ENCODE peak calls at places on chromosomes 3 and 15, in five cellular contexts. One of them, this sample, is unnamed.

GRCh38 chr15:90362936-90363212 is 10.8 kb downstream of the ZNF774 start:
- DNase-seq in right cardiac atrium: no peak
- DNase-seq in neural progenitor cell: no peak
- DNase-seq in CD8-positive, alpha-beta T cell: no peak
- DNase-seq in body of pancreas: no peak
- DNase-seq in this sample: peak

GRCh38 chr15:73800662-73801345 is 47.7 kb upstream of the INSYN1 start:
- DNase-seq in neural progenitor cell: no peak
- DNase-seq in CD8-positive, alpha-beta T cell: no peak
- DNase-seq in right cardiac atrium: peak
- DNase-seq in body of pancreas: no peak
- DNase-seq in this sample: peak

GRCh38 chr15:80175436-80175835 is 22.6 kb downstream of the FAH start:
- DNase-seq in CD8-positive, alpha-beta T cell: no peak
- DNase-seq in right cardiac atrium: no peak
- DNase-seq in neural progenitor cell: no peak
- DNase-seq in body of pancreas: no peak
- DNase-seq in this sample: no peak

GRCh38 chr3:178494376-178494775 is 41.9 kb upstream of the KCNMB2 start:
- DNase-seq in neural progenitor cell: no peak
- DNase-seq in CD8-positive, alpha-beta T cell: no peak
- DNase-seq in body of pancreas: no peak
- DNase-seq in right cardiac atrium: no peak
- DNase-seq in this sample: no peak

GRCh38 chr15:26461847-26462608 is 310.8 kb downstream of the GABRB3 start:
- DNase-seq in neural progenitor cell: no peak
- DNase-seq in CD8-positive, alpha-beta T cell: no peak
- DNase-seq in body of pancreas: no peak
- DNase-seq in right cardiac atrium: no peak
- DNase-seq in this sample: no peak

GRCh38 chr15:62618432-62618831 is 424.1 kb upstream of the TPM1 start:
- DNase-seq in CD8-positive, alpha-beta T cell: no peak
- DNase-seq in body of pancreas: no peak
- DNase-seq in right cardiac atrium: no peak
- DNase-seq in neural progenitor cell: no peak
- DNase-seq in this sample: peak

GRCh38 chr3:130841357-130841756 is 52.5 kb upstream of the ATP2C1 start:
- DNase-seq in right cardiac atrium: no peak
- DNase-seq in CD8-positive, alpha-beta T cell: no peak
- DNase-seq in neural progenitor cell: no peak
- DNase-seq in body of pancreas: no peak
- DNase-seq in this sample: no peak

GRCh38 chr3:197613187-197613586 is 57.4 kb upstream of the BDH1 start:
- DNase-seq in CD8-positive, alpha-beta T cell: peak
- DNase-seq in neural progenitor cell: no peak
- DNase-seq in right cardiac atrium: no peak
- DNase-seq in body of pancreas: no peak
- DNase-seq in this sample: no peak

GRCh38 chr15:23854535-23855252 is 167.6 kb upstream of the NDN start:
- DNase-seq in CD8-positive, alpha-beta T cell: no peak
- DNase-seq in right cardiac atrium: no peak
- DNase-seq in body of pancreas: no peak
- DNase-seq in neural progenitor cell: peak
- DNase-seq in this sample: no peak

GRCh38 chr3:57060089-57060829 is at the start of gene SPATA12:
- DNase-seq in CD8-positive, alpha-beta T cell: no peak
- DNase-seq in body of pancreas: peak
- DNase-seq in neural progenitor cell: peak
- DNase-seq in right cardiac atrium: peak
- DNase-seq in this sample: peak

GRCh38 chr3:23949784-23950183 is 4.7 kb downstream of the NR1D2 start:
- DNase-seq in CD8-positive, alpha-beta T cell: no peak
- DNase-seq in neural progenitor cell: no peak
- DNase-seq in right cardiac atrium: peak
- DNase-seq in body of pancreas: peak
- DNase-seq in this sample: no peak

GRCh38 chr15:33846151-33846550 is 122.1 kb upstream of the CHRM5 start:
- DNase-seq in neural progenitor cell: no peak
- DNase-seq in right cardiac atrium: no peak
- DNase-seq in CD8-positive, alpha-beta T cell: no peak
- DNase-seq in body of pancreas: no peak
- DNase-seq in this sample: no peak

GRCh38 chr3:49177073-49177472 is 5.7 kb downstream of the KLHDC8B start:
- DNase-seq in body of pancreas: no peak
- DNase-seq in right cardiac atrium: no peak
- DNase-seq in CD8-positive, alpha-beta T cell: no peak
- DNase-seq in neural progenitor cell: no peak
- DNase-seq in this sample: no peak

GRCh38 chr3:100789582-100789981 is 80.3 kb downstream of the TFG start:
- DNase-seq in CD8-positive, alpha-beta T cell: no peak
- DNase-seq in right cardiac atrium: no peak
- DNase-seq in body of pancreas: no peak
- DNase-seq in neural progenitor cell: no peak
- DNase-seq in this sample: no peak

GRCh38 chr3:101193957-101194356 is 126.4 kb downstream of the IMPG2 start:
- DNase-seq in right cardiac atrium: no peak
- DNase-seq in CD8-positive, alpha-beta T cell: no peak
- DNase-seq in body of pancreas: no peak
- DNase-seq in neural progenitor cell: no peak
- DNase-seq in this sample: peak

GRCh38 chr3:126439346-126439967 is 36.2 kb downstream of the ZXDC start:
- DNase-seq in body of pancreas: peak
- DNase-seq in neural progenitor cell: no peak
- DNase-seq in right cardiac atrium: no peak
- DNase-seq in CD8-positive, alpha-beta T cell: no peak
- DNase-seq in this sample: no peak

GRCh38 chr3:123684636-123685035 is 99.8 kb upstream of the HACD2 start:
- DNase-seq in neural progenitor cell: no peak
- DNase-seq in body of pancreas: no peak
- DNase-seq in CD8-positive, alpha-beta T cell: no peak
- DNase-seq in right cardiac atrium: no peak
- DNase-seq in this sample: no peak

GRCh38 chr3:142724682-142725351 is 983 bp downstream of the TRPC1 start:
- DNase-seq in body of pancreas: peak
- DNase-seq in right cardiac atrium: peak
- DNase-seq in CD8-positive, alpha-beta T cell: peak
- DNase-seq in neural progenitor cell: peak
- DNase-seq in this sample: peak

GRCh38 chr3:16595778-16596177 is 9.4 kb downstream of the DAZL start:
- DNase-seq in CD8-positive, alpha-beta T cell: no peak
- DNase-seq in neural progenitor cell: no peak
- DNase-seq in body of pancreas: no peak
- DNase-seq in right cardiac atrium: no peak
- DNase-seq in this sample: no peak

GRCh38 chr3:56990295-56991015 is 70.0 kb upstream of the SPATA12 start:
- DNase-seq in CD8-positive, alpha-beta T cell: no peak
- DNase-seq in right cardiac atrium: no peak
- DNase-seq in body of pancreas: no peak
- DNase-seq in neural progenitor cell: no peak
- DNase-seq in this sample: no peak

GRCh38 chr3:115341208-115341607 is 194.1 kb upstream of the ZBTB20 start:
- DNase-seq in neural progenitor cell: no peak
- DNase-seq in body of pancreas: no peak
- DNase-seq in CD8-positive, alpha-beta T cell: no peak
- DNase-seq in right cardiac atrium: no peak
- DNase-seq in this sample: peak

GRCh38 chr3:38521391-38521987 is 25.3 kb downstream of the EXOG start:
- DNase-seq in neural progenitor cell: peak
- DNase-seq in body of pancreas: peak
- DNase-seq in right cardiac atrium: peak
- DNase-seq in CD8-positive, alpha-beta T cell: peak
- DNase-seq in this sample: peak

GRCh38 chr3:39529551-39529950 is 62.1 kb downstream of the MOBP start:
- DNase-seq in neural progenitor cell: no peak
- DNase-seq in body of pancreas: no peak
- DNase-seq in right cardiac atrium: no peak
- DNase-seq in CD8-positive, alpha-beta T cell: no peak
- DNase-seq in this sample: no peak

GRCh38 chr3:147380271-147380995 is 25.9 kb downstream of the ZIC4 start:
- DNase-seq in right cardiac atrium: no peak
- DNase-seq in neural progenitor cell: peak
- DNase-seq in body of pancreas: no peak
- DNase-seq in CD8-positive, alpha-beta T cell: no peak
- DNase-seq in this sample: no peak

GRCh38 chr3:147379651-147380050 is 26.7 kb downstream of the ZIC4 start:
- DNase-seq in body of pancreas: no peak
- DNase-seq in neural progenitor cell: no peak
- DNase-seq in right cardiac atrium: no peak
- DNase-seq in CD8-positive, alpha-beta T cell: no peak
- DNase-seq in this sample: no peak

GRCh38 chr3:147380996-147381376 is 25.4 kb downstream of the ZIC4 start:
- DNase-seq in CD8-positive, alpha-beta T cell: no peak
- DNase-seq in right cardiac atrium: no peak
- DNase-seq in body of pancreas: no peak
- DNase-seq in neural progenitor cell: no peak
- DNase-seq in this sample: no peak

GRCh38 chr3:147377412-147378185 is 28.7 kb downstream of the ZIC4 start:
- DNase-seq in right cardiac atrium: no peak
- DNase-seq in CD8-positive, alpha-beta T cell: no peak
- DNase-seq in neural progenitor cell: peak
- DNase-seq in body of pancreas: no peak
- DNase-seq in this sample: no peak

GRCh38 chr3:147378186-147378503 is 28.2 kb downstream of the ZIC4 start:
- DNase-seq in neural progenitor cell: peak
- DNase-seq in right cardiac atrium: no peak
- DNase-seq in CD8-positive, alpha-beta T cell: no peak
- DNase-seq in body of pancreas: no peak
- DNase-seq in this sample: no peak
- H3K27ac ChIP-seq in neural progenitor cell: no peak
- H3K27ac ChIP-seq in right cardiac atrium: no peak
- H3K27ac ChIP-seq in CD8-positive, alpha-beta T cell: no peak
- H3K27ac ChIP-seq in body of pancreas: no peak
- H3K27ac ChIP-seq in this sample: no peak

GRCh38 chr15:85381850-85382751 is 1.7 kb downstream of the AKAP13 start:
- DNase-seq in body of pancreas: no peak
- DNase-seq in CD8-positive, alpha-beta T cell: no peak
- DNase-seq in right cardiac atrium: no peak
- DNase-seq in neural progenitor cell: no peak
- DNase-seq in this sample: no peak
- H3K27ac ChIP-seq in body of pancreas: no peak
- H3K27ac ChIP-seq in CD8-positive, alpha-beta T cell: no peak
- H3K27ac ChIP-seq in right cardiac atrium: peak
- H3K27ac ChIP-seq in neural progenitor cell: no peak
- H3K27ac ChIP-seq in this sample: no peak

DNA sequence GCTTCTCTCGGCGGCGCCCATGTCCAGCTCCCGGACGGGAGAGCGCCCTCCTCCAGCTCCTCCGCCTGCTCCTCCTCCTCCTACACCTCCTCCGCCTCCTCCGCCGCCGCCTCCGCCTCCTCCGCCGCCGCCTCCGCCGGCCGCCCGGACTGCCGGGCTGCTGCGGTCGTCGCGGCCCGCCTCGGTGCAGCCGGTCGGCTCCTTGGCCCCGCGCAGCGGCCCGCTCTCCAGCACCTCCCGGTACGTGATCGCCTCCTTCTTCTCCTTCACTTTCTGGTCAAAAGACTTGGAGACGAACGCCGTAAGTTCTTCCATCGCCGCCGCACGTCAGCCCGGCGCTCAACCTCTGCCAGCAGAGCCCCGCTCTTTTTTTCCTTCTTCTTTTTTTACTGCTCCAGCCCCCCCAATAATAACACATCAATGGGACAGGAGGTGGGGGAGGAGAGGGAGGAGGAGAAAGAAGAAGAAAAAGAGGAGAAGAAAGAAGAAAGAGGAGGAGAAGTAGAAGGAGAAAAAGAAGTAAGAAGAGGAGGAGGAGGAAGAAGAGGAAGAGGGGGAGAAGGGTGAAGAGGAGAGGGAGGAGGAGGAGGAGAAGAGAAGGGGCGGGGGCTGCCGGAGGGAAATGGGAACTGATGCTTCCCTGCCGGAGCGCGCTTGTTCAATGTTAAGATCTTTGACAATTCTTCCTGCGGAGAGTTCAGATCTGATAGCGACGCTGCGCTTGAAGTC is at the start of gene SHOX2:
- DNase-seq in CD8-positive, alpha-beta T cell: no peak
- DNase-seq in neural progenitor cell: peak
- DNase-seq in right cardiac atrium: peak
- DNase-seq in body of pancreas: peak
- DNase-seq in this sample: no peak
- H3K27ac ChIP-seq in CD8-positive, alpha-beta T cell: no peak
- H3K27ac ChIP-seq in neural progenitor cell: no peak
- H3K27ac ChIP-seq in right cardiac atrium: peak
- H3K27ac ChIP-seq in body of pancreas: no peak
- H3K27ac ChIP-seq in this sample: no peak

DNA sequence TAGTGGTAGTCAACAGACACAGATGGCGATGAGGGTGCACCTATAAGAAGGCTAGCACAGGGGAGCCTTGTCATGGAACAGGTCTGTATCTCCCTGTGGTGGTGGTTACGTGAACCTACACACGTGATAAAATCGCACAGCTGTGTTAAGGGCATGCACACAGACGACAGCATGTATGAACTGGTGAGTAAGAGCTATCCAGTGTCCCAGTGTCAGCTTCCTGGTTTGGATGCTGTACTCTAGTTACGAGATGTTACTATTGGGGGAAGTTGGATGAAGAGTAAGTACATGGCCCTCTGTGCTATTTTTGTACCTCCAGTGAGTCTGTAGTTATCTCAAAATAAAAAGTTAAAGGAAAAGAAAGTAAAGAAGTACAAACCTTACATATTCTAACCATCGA is 38.2 kb downstream of the MTMR10 start:
- DNase-seq in neural progenitor cell: no peak
- DNase-seq in CD8-positive, alpha-beta T cell: no peak
- DNase-seq in right cardiac atrium: no peak
- DNase-seq in body of pancreas: no peak
- DNase-seq in this sample: no peak
- H3K27ac ChIP-seq in neural progenitor cell: no peak
- H3K27ac ChIP-seq in CD8-positive, alpha-beta T cell: no peak
- H3K27ac ChIP-seq in right cardiac atrium: no peak
- H3K27ac ChIP-seq in body of pancreas: no peak
- H3K27ac ChIP-seq in this sample: no peak

GRCh38 chr3:112132088-112132487 is 960 bp downstream of the GCSAM start:
- DNase-seq in CD8-positive, alpha-beta T cell: no peak
- DNase-seq in right cardiac atrium: no peak
- DNase-seq in neural progenitor cell: no peak
- DNase-seq in body of pancreas: no peak
- DNase-seq in this sample: no peak
- H3K27ac ChIP-seq in CD8-positive, alpha-beta T cell: no peak
- H3K27ac ChIP-seq in right cardiac atrium: no peak
- H3K27ac ChIP-seq in neural progenitor cell: no peak
- H3K27ac ChIP-seq in body of pancreas: no peak
- H3K27ac ChIP-seq in this sample: no peak

GRCh38 chr3:195118671-195119070 is 152.3 kb downstream of the XXYLT1 start:
- DNase-seq in CD8-positive, alpha-beta T cell: no peak
- DNase-seq in neural progenitor cell: no peak
- DNase-seq in body of pancreas: no peak
- DNase-seq in right cardiac atrium: no peak
- DNase-seq in this sample: no peak
- H3K27ac ChIP-seq in CD8-positive, alpha-beta T cell: no peak
- H3K27ac ChIP-seq in neural progenitor cell: no peak
- H3K27ac ChIP-seq in body of pancreas: no peak
- H3K27ac ChIP-seq in right cardiac atrium: peak
- H3K27ac ChIP-seq in this sample: peak